ENCODE peak calls at places on chromosomes 2 and 18, in nine cellular contexts. One of them, this sample, is unnamed.

GRCh38 chr2:102122115-102122514 is 20.4 kb upstream of the IL1R1 start:
- DNase-seq in dermis blood vessel endothelial cell: no peak
- DNase-seq in GM23338: no peak
- DNase-seq in lung: no peak
- DNase-seq in CD8-positive, alpha-beta memory T cell: no peak
- DNase-seq in left ventricle myocardium superior: no peak
- DNase-seq in HS-5: peak
- DNase-seq in AG08396: peak
- DNase-seq in Peyer's patch: no peak
- DNase-seq in this sample: no peak

GRCh38 chr2:70084973-70085710 is 2.1 kb upstream of the PCBP1 start:
- DNase-seq in dermis blood vessel endothelial cell: peak
- DNase-seq in GM23338: peak
- DNase-seq in lung: no peak
- DNase-seq in CD8-positive, alpha-beta memory T cell: peak
- DNase-seq in left ventricle myocardium superior: peak
- DNase-seq in HS-5: no peak
- DNase-seq in AG08396: no peak
- DNase-seq in Peyer's patch: peak
- DNase-seq in this sample: no peak

GRCh38 chr2:53283326-53283725 is 484.3 kb upstream of the CHAC2 start:
- DNase-seq in dermis blood vessel endothelial cell: no peak
- DNase-seq in GM23338: no peak
- DNase-seq in lung: no peak
- DNase-seq in CD8-positive, alpha-beta memory T cell: no peak
- DNase-seq in left ventricle myocardium superior: no peak
- DNase-seq in HS-5: no peak
- DNase-seq in AG08396: no peak
- DNase-seq in Peyer's patch: no peak
- DNase-seq in this sample: no peak

GRCh38 chr2:49153231-49153630 is 1.1 kb downstream of the FSHR start:
- DNase-seq in dermis blood vessel endothelial cell: no peak
- DNase-seq in GM23338: no peak
- DNase-seq in lung: no peak
- DNase-seq in CD8-positive, alpha-beta memory T cell: no peak
- DNase-seq in left ventricle myocardium superior: no peak
- DNase-seq in HS-5: no peak
- DNase-seq in AG08396: no peak
- DNase-seq in Peyer's patch: no peak
- DNase-seq in this sample: no peak

GRCh38 chr2:232296766-232297525 is 81.6 kb upstream of the ALPP start:
- DNase-seq in dermis blood vessel endothelial cell: no peak
- DNase-seq in GM23338: no peak
- DNase-seq in lung: no peak
- DNase-seq in CD8-positive, alpha-beta memory T cell: no peak
- DNase-seq in left ventricle myocardium superior: no peak
- DNase-seq in HS-5: no peak
- DNase-seq in AG08396: no peak
- DNase-seq in Peyer's patch: no peak
- DNase-seq in this sample: no peak

GRCh38 chr2:46073540-46074018 is 223.6 kb upstream of the EPAS1 start:
- DNase-seq in dermis blood vessel endothelial cell: peak
- DNase-seq in GM23338: no peak
- DNase-seq in lung: no peak
- DNase-seq in CD8-positive, alpha-beta memory T cell: no peak
- DNase-seq in left ventricle myocardium superior: no peak
- DNase-seq in HS-5: peak
- DNase-seq in AG08396: peak
- DNase-seq in Peyer's patch: no peak
- DNase-seq in this sample: no peak

GRCh38 chr2:20578266-20578894 is 72.5 kb downstream of the HS1BP3 start:
- DNase-seq in dermis blood vessel endothelial cell: no peak
- DNase-seq in GM23338: no peak
- DNase-seq in lung: no peak
- DNase-seq in CD8-positive, alpha-beta memory T cell: no peak
- DNase-seq in left ventricle myocardium superior: no peak
- DNase-seq in HS-5: no peak
- DNase-seq in AG08396: no peak
- DNase-seq in Peyer's patch: no peak
- DNase-seq in this sample: no peak

GRCh38 chr2:237623428-237624403 is 3.7 kb upstream of the LRRFIP1 start:
- DNase-seq in dermis blood vessel endothelial cell: no peak
- DNase-seq in GM23338: no peak
- DNase-seq in lung: no peak
- DNase-seq in CD8-positive, alpha-beta memory T cell: no peak
- DNase-seq in left ventricle myocardium superior: no peak
- DNase-seq in HS-5: no peak
- DNase-seq in AG08396: no peak
- DNase-seq in Peyer's patch: no peak
- DNase-seq in this sample: no peak

GRCh38 chr2:137826373-137827372 is 137.6 kb upstream of the HNMT start:
- DNase-seq in dermis blood vessel endothelial cell: no peak
- DNase-seq in GM23338: no peak
- DNase-seq in lung: no peak
- DNase-seq in CD8-positive, alpha-beta memory T cell: no peak
- DNase-seq in left ventricle myocardium superior: no peak
- DNase-seq in HS-5: no peak
- DNase-seq in AG08396: no peak
- DNase-seq in Peyer's patch: no peak
- DNase-seq in this sample: no peak

GRCh38 chr2:178846458-178846802 is 39.2 kb upstream of the TTN start:
- DNase-seq in dermis blood vessel endothelial cell: no peak
- DNase-seq in GM23338: peak
- DNase-seq in lung: no peak
- DNase-seq in CD8-positive, alpha-beta memory T cell: no peak
- DNase-seq in left ventricle myocardium superior: no peak
- DNase-seq in HS-5: no peak
- DNase-seq in AG08396: no peak
- DNase-seq in Peyer's patch: no peak
- DNase-seq in this sample: no peak

GRCh38 chr2:168522446-168522845 is 66.4 kb downstream of the CERS6 start:
- DNase-seq in dermis blood vessel endothelial cell: no peak
- DNase-seq in GM23338: no peak
- DNase-seq in lung: no peak
- DNase-seq in CD8-positive, alpha-beta memory T cell: no peak
- DNase-seq in left ventricle myocardium superior: no peak
- DNase-seq in HS-5: no peak
- DNase-seq in AG08396: no peak
- DNase-seq in Peyer's patch: no peak
- DNase-seq in this sample: no peak

GRCh38 chr2:84290537-84290936 is 168.5 kb downstream of the SUCLG1 start:
- DNase-seq in dermis blood vessel endothelial cell: no peak
- DNase-seq in GM23338: no peak
- DNase-seq in lung: no peak
- DNase-seq in CD8-positive, alpha-beta memory T cell: peak
- DNase-seq in left ventricle myocardium superior: no peak
- DNase-seq in HS-5: no peak
- DNase-seq in AG08396: no peak
- DNase-seq in Peyer's patch: no peak
- DNase-seq in this sample: no peak

GRCh38 chr18:48575658-48576453 is 37.0 kb downstream of the CTIF start:
- DNase-seq in dermis blood vessel endothelial cell: no peak
- DNase-seq in GM23338: no peak
- DNase-seq in lung: no peak
- DNase-seq in CD8-positive, alpha-beta memory T cell: no peak
- DNase-seq in left ventricle myocardium superior: no peak
- DNase-seq in HS-5: no peak
- DNase-seq in AG08396: no peak
- DNase-seq in Peyer's patch: no peak
- DNase-seq in this sample: peak

GRCh38 chr2:70190086-70190412 is 770 bp downstream of the C2orf42 start:
- DNase-seq in dermis blood vessel endothelial cell: peak
- DNase-seq in GM23338: peak
- DNase-seq in lung: no peak
- DNase-seq in CD8-positive, alpha-beta memory T cell: no peak
- DNase-seq in left ventricle myocardium superior: no peak
- DNase-seq in HS-5: no peak
- DNase-seq in AG08396: peak
- DNase-seq in Peyer's patch: no peak
- DNase-seq in this sample: no peak

GRCh38 chr2:28360742-28361293 is 31.8 kb upstream of the FOSL2 start:
- DNase-seq in dermis blood vessel endothelial cell: peak
- DNase-seq in GM23338: no peak
- DNase-seq in lung: no peak
- DNase-seq in CD8-positive, alpha-beta memory T cell: no peak
- DNase-seq in left ventricle myocardium superior: peak
- DNase-seq in HS-5: peak
- DNase-seq in AG08396: peak
- DNase-seq in Peyer's patch: no peak
- DNase-seq in this sample: no peak

GRCh38 chr2:12493031-12493513 is 223.7 kb upstream of the TRIB2 start:
- DNase-seq in dermis blood vessel endothelial cell: peak
- DNase-seq in GM23338: no peak
- DNase-seq in lung: peak
- DNase-seq in CD8-positive, alpha-beta memory T cell: no peak
- DNase-seq in left ventricle myocardium superior: peak
- DNase-seq in HS-5: peak
- DNase-seq in AG08396: peak
- DNase-seq in Peyer's patch: no peak
- DNase-seq in this sample: no peak

GRCh38 chr2:86412007-86412406 is 29.2 kb upstream of the KDM3A start:
- DNase-seq in dermis blood vessel endothelial cell: no peak
- DNase-seq in GM23338: no peak
- DNase-seq in lung: no peak
- DNase-seq in CD8-positive, alpha-beta memory T cell: no peak
- DNase-seq in left ventricle myocardium superior: no peak
- DNase-seq in HS-5: no peak
- DNase-seq in AG08396: no peak
- DNase-seq in Peyer's patch: no peak
- DNase-seq in this sample: no peak

GRCh38 chr18:10526211-10526949 is 553 bp downstream of the NAPG start:
- DNase-seq in dermis blood vessel endothelial cell: peak
- DNase-seq in GM23338: peak
- DNase-seq in lung: peak
- DNase-seq in CD8-positive, alpha-beta memory T cell: no peak
- DNase-seq in left ventricle myocardium superior: peak
- DNase-seq in HS-5: no peak
- DNase-seq in AG08396: peak
- DNase-seq in Peyer's patch: peak
- DNase-seq in this sample: peak

GRCh38 chr2:88451647-88452150 is 794 bp downstream of the FOXI3 start:
- DNase-seq in dermis blood vessel endothelial cell: peak
- DNase-seq in GM23338: peak
- DNase-seq in lung: no peak
- DNase-seq in CD8-positive, alpha-beta memory T cell: peak
- DNase-seq in left ventricle myocardium superior: no peak
- DNase-seq in HS-5: no peak
- DNase-seq in AG08396: no peak
- DNase-seq in Peyer's patch: peak
- DNase-seq in this sample: peak

GRCh38 chr2:204060896-204061640 is 124.5 kb downstream of the ICOS start:
- DNase-seq in dermis blood vessel endothelial cell: no peak
- DNase-seq in GM23338: no peak
- DNase-seq in lung: no peak
- DNase-seq in CD8-positive, alpha-beta memory T cell: no peak
- DNase-seq in left ventricle myocardium superior: no peak
- DNase-seq in HS-5: no peak
- DNase-seq in AG08396: no peak
- DNase-seq in Peyer's patch: no peak
- DNase-seq in this sample: no peak

GRCh38 chr2:222504714-222505113 is 80.4 kb downstream of the SGPP2 start:
- DNase-seq in dermis blood vessel endothelial cell: no peak
- DNase-seq in GM23338: no peak
- DNase-seq in lung: no peak
- DNase-seq in CD8-positive, alpha-beta memory T cell: no peak
- DNase-seq in left ventricle myocardium superior: no peak
- DNase-seq in HS-5: no peak
- DNase-seq in AG08396: no peak
- DNase-seq in Peyer's patch: no peak
- DNase-seq in this sample: no peak

GRCh38 chr2:239814917-239815637 is 210.1 kb downstream of the NDUFA10 start:
- DNase-seq in dermis blood vessel endothelial cell: peak
- DNase-seq in GM23338: no peak
- DNase-seq in lung: no peak
- DNase-seq in CD8-positive, alpha-beta memory T cell: no peak
- DNase-seq in left ventricle myocardium superior: peak
- DNase-seq in HS-5: no peak
- DNase-seq in AG08396: no peak
- DNase-seq in Peyer's patch: peak
- DNase-seq in this sample: no peak

GRCh38 chr2:199589303-199589702 is 131.6 kb upstream of the SATB2 start:
- DNase-seq in dermis blood vessel endothelial cell: no peak
- DNase-seq in GM23338: no peak
- DNase-seq in lung: no peak
- DNase-seq in CD8-positive, alpha-beta memory T cell: no peak
- DNase-seq in left ventricle myocardium superior: no peak
- DNase-seq in HS-5: no peak
- DNase-seq in AG08396: no peak
- DNase-seq in Peyer's patch: no peak
- DNase-seq in this sample: no peak

GRCh38 chr2:273338-273737 is 8.6 kb downstream of the ACP1 start:
- DNase-seq in dermis blood vessel endothelial cell: no peak
- DNase-seq in GM23338: no peak
- DNase-seq in lung: no peak
- DNase-seq in CD8-positive, alpha-beta memory T cell: no peak
- DNase-seq in left ventricle myocardium superior: no peak
- DNase-seq in HS-5: no peak
- DNase-seq in AG08396: no peak
- DNase-seq in Peyer's patch: no peak
- DNase-seq in this sample: no peak

GRCh38 chr2:3959372-3959771 is 256.0 kb downstream of the DCDC2C start:
- DNase-seq in dermis blood vessel endothelial cell: peak
- DNase-seq in GM23338: peak
- DNase-seq in lung: no peak
- DNase-seq in CD8-positive, alpha-beta memory T cell: no peak
- DNase-seq in left ventricle myocardium superior: no peak
- DNase-seq in HS-5: no peak
- DNase-seq in AG08396: peak
- DNase-seq in Peyer's patch: no peak
- DNase-seq in this sample: no peak

GRCh38 chr2:121490734-121491133 is 39.9 kb upstream of the RNU4ATAC start:
- DNase-seq in dermis blood vessel endothelial cell: no peak
- DNase-seq in GM23338: no peak
- DNase-seq in lung: no peak
- DNase-seq in CD8-positive, alpha-beta memory T cell: no peak
- DNase-seq in left ventricle myocardium superior: no peak
- DNase-seq in HS-5: no peak
- DNase-seq in AG08396: no peak
- DNase-seq in Peyer's patch: no peak
- DNase-seq in this sample: no peak